ENCODE peak calls at places on chromosomes 5 and 9, in six cellular contexts. W is A549, B is ovary, V is sigmoid colon, S is body of pancreas, U is prostate gland. O is an unnamed sample.

GRCh38 chr9:3794005-3794404 is 268.2 kb upstream of the RFX3 start:
- DNase-seq in W (no peak), B (no peak), V (no peak), S (no peak), U (no peak), O (no peak)

GRCh38 chr5:130963798-130964197 is 201.3 kb downstream of the HINT1 start:
- DNase-seq in W (no peak), B (no peak), V (no peak), S (no peak), U (no peak), O (no peak)

GRCh38 chr5:67141644-67142043 is 55.0 kb downstream of the CD180 start:
- DNase-seq in W (no peak), B (no peak), V (no peak), S (no peak), U (no peak), O (no peak)

GRCh38 chr5:162209005-162209605 is 141.5 kb downstream of the GABRG2 start:
- DNase-seq in W (peak), B (no peak), V (no peak), S (peak), U (peak), O (no peak)

GRCh38 chr5:179342577-179342976 is 2.7 kb downstream of the ADAMTS2 start:
- DNase-seq in W (no peak), B (no peak), V (no peak), S (no peak), U (no peak), O (no peak)

GRCh38 chr5:126234563-126235195 is 188.5 kb upstream of the GRAMD2B start:
- DNase-seq in W (peak), B (no peak), V (no peak), S (no peak), U (no peak), O (no peak)

GRCh38 chr9:74942801-74943200 is 9.9 kb downstream of the C9orf40 start:
- DNase-seq in W (no peak), B (no peak), V (no peak), S (no peak), U (no peak), O (no peak)

GRCh38 chr9:25543806-25544205 is 134.4 kb downstream of the TUSC1 start:
- DNase-seq in W (no peak), B (no peak), V (no peak), S (no peak), U (no peak), O (no peak)

GRCh38 chr9:94623253-94623652 is 16.1 kb downstream of the FBP1 start:
- DNase-seq in W (peak), B (no peak), V (no peak), S (peak), U (no peak), O (no peak)

GRCh38 chr5:172010278-172010677 is 3.8 kb upstream of the FBXW11 start:
- DNase-seq in W (peak), B (no peak), V (no peak), S (no peak), U (no peak), O (no peak)

GRCh38 chr5:107450531-107450930 is 220.2 kb downstream of the EFNA5 start:
- DNase-seq in W (no peak), B (no peak), V (no peak), S (no peak), U (no peak), O (no peak)

GRCh38 chr5:10913846-10914245 is 152.8 kb upstream of the DAP start:
- DNase-seq in W (peak), B (no peak), V (no peak), S (peak), U (no peak), O (no peak)

GRCh38 chr5:154745349-154745748 is 9.8 kb upstream of the LARP1 start:
- DNase-seq in W (no peak), B (no peak), V (no peak), S (no peak), U (no peak), O (no peak)

GRCh38 chr9:136526625-136527066 is 19.2 kb downstream of the NOTCH1 start:
- DNase-seq in W (no peak), B (no peak), V (no peak), S (no peak), U (no peak), O (no peak)

GRCh38 chr5:6158974-6159863 is 219.1 kb downstream of the MED10 start:
- DNase-seq in W (peak), B (no peak), V (no peak), S (peak), U (no peak), O (no peak)

GRCh38 chr5:76473676-76474075 is 70.6 kb downstream of the IQGAP2 start:
- DNase-seq in W (no peak), B (no peak), V (no peak), S (no peak), U (no peak), O (no peak)

GRCh38 chr9:4143951-4144717 is 155.7 kb downstream of the GLIS3 start:
- DNase-seq in W (peak), B (no peak), V (no peak), S (no peak), U (no peak), O (no peak)

GRCh38 chr5:37208883-37209808 is 40.0 kb downstream of the CPLANE1 start:
- DNase-seq in W (no peak), B (peak), V (no peak), S (no peak), U (no peak), O (no peak)

GRCh38 chr5:1515921-1516571 is 7.7 kb downstream of the LPCAT1 start:
- DNase-seq in W (peak), B (peak), V (peak), S (peak), U (no peak), O (no peak)

GRCh38 chr5:115179959-115180709 is 10.4 kb upstream of the TRIM36 start:
- DNase-seq in W (peak), B (peak), V (no peak), S (no peak), U (no peak), O (no peak)

GRCh38 chr9:98657897-98658296 is 50.8 kb downstream of the GABBR2 start:
- DNase-seq in W (no peak), B (no peak), V (no peak), S (no peak), U (no peak), O (no peak)

GRCh38 chr9:112041536-112042243 is 133.4 kb downstream of the SUSD1 start:
- DNase-seq in W (peak), B (no peak), V (peak), S (peak), U (no peak), O (no peak)

GRCh38 chr5:31531888-31532710 is at the start of the genes C5orf22 and DROSHA:
- DNase-seq in W (peak), B (peak), V (peak), S (peak), U (peak), O (peak)
- TF ChIP-seq POLR2A in W (peak), B (no peak), V (peak), S (peak), U (peak), O (no peak)

GRCh38 chr9:134501266-134502181 is 140.1 kb upstream of the COL5A1 start:
- DNase-seq in W (no peak), B (no peak), V (peak), S (no peak), U (no peak), O (no peak)

GRCh38 chr9:134500931-134501265 is 140.7 kb upstream of the COL5A1 start:
- DNase-seq in W (no peak), B (no peak), V (peak), S (no peak), U (no peak), O (no peak)

GRCh38 chr9:134503301-134504105 is 138.1 kb upstream of the COL5A1 start:
- DNase-seq in W (no peak), B (no peak), V (peak), S (no peak), U (no peak), O (no peak)

GRCh38 chr9:134504106-134504385 is 137.6 kb upstream of the COL5A1 start:
- DNase-seq in W (no peak), B (no peak), V (no peak), S (no peak), U (no peak), O (no peak)

GRCh38 chr9:134502261-134503211 is 139.1 kb upstream of the COL5A1 start:
- DNase-seq in W (peak), B (peak), V (peak), S (peak), U (no peak), O (no peak)
- TF ChIP-seq CTCF in W (no peak), B (no peak), V (no peak), S (no peak), U (no peak), O (no peak)

DNA sequence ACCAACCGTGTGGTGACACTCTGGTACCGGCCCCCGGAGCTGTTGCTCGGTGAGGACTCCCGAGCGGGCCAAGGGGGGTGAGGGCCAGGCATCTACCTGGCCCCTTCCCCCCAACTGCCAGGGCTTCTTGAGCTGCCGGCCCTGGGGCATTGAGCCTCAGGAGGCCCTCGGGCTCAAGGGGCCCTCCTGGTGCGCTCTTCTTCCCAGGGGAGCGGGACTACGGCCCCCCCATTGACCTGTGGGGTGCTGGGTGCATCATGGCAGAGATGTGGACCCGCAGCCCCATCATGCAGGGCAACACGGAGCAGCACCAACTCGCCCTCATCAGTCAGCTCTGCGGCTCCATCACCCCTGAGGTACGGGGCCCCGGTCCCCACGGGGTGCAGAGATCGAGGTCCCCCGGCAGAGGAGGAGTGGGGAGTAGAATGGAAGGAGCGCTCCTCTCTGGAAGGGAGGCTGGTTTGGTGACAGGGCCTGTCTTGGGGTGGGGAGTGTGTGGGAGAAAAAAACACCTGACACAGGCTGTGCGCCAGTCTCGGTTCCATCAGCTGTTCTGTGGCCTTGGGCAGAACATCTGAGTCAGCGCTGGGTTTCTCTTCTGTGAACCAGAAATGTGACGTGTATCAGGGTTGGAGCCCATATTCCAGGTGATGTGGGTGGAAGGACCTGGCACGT is 2.6 kb downstream of the CDK9 start:
- DNase-seq in W (no peak), B (no peak), V (no peak), S (peak), U (no peak), O (no peak)
- TF ChIP-seq POLR2A in W (no peak), B (no peak), V (no peak), S (peak), U (no peak), O (no peak)

GRCh38 chr9:131641618-131642495 is 96.5 kb downstream of the PRRT1B start:
- DNase-seq in W (peak), B (no peak), V (peak), S (no peak), U (peak), O (no peak)
- TF ChIP-seq CTCF in W (no peak), B (no peak), V (no peak), S (no peak), U (no peak), O (no peak)

GRCh38 chr5:151068571-151069197 is 12.2 kb downstream of the TNIP1 start:
- DNase-seq in W (no peak), B (peak), V (no peak), S (no peak), U (no peak), O (no peak)
- TF ChIP-seq POLR2A in W (no peak), B (no peak), V (no peak), S (no peak), U (no peak), O (no peak)

GRCh38 chr9:27848315-27848714 is 275.0 kb upstream of the C9orf72 start:
- DNase-seq in W (no peak), B (no peak), V (no peak), S (no peak), U (no peak), O (no peak)

GRCh38 chr9:27853529-27853928 is 280.2 kb upstream of the C9orf72 start:
- DNase-seq in W (no peak), B (no peak), V (no peak), S (no peak), U (no peak), O (no peak)

GRCh38 chr9:27847818-27848217 is 274.5 kb upstream of the C9orf72 start:
- DNase-seq in W (no peak), B (no peak), V (no peak), S (no peak), U (no peak), O (no peak)

GRCh38 chr9:27856054-27856453 is 282.8 kb upstream of the C9orf72 start:
- DNase-seq in W (no peak), B (no peak), V (no peak), S (no peak), U (no peak), O (no peak)

GRCh38 chr9:27851858-27852257 is 278.6 kb upstream of the C9orf72 start:
- DNase-seq in W (no peak), B (no peak), V (no peak), S (no peak), U (no peak), O (no peak)
- TF ChIP-seq CTCF in W (no peak), B (no peak), V (no peak), S (no peak), U (no peak), O (no peak)

GRCh38 chr5:177390363-177391300 is 6.4 kb downstream of the SLC34A1 start:
- DNase-seq in W (peak), B (peak), V (peak), S (peak), U (peak), O (peak)

GRCh38 chr5:177388521-177389052 is 4.4 kb downstream of the SLC34A1 start:
- DNase-seq in W (no peak), B (no peak), V (no peak), S (no peak), U (no peak), O (no peak)

GRCh38 chr5:177387405-177387804 is 3.2 kb downstream of the SLC34A1 start:
- DNase-seq in W (no peak), B (no peak), V (no peak), S (no peak), U (no peak), O (no peak)

GRCh38 chr5:177386542-177386941 is 2.3 kb downstream of the SLC34A1 start:
- DNase-seq in W (no peak), B (no peak), V (no peak), S (no peak), U (peak), O (no peak)

DNA sequence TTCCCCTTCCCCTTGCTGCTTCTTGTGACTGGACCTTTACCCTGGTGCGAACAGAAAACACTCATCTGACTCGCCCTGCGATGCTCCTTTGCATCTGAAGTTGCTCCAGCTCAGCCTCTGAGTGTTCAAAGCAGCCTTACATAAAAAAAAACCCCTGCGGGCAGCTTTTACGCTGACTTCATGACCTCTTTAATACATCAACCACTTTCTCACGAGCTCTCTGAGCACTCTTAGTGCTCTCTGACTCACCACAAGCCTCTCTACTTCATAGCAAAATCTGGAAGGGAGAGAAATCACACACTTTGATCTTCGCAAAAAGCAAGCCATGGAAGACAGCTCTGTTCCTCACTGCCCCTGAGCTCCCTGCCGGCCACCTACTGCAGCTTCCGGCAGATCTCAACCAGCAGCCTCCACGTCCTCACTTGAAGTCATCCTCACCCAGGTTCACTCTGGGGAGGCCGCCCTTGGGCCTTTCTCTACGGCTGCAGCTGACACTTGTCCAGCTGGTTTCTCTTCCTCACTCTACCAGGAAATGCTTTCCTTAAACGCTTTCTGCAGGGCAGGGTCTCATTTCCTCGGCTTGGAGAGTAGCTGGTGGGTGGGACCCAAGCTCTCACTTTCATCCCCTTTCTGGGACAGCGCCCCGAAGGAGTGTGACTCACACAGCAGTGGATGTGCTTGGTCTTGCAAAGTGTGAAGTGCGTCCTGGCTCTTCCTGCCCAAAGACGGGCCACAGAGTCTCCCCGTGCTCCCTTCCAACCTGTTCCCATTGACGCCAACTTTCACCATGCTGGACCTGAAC is 5.3 kb downstream of the SLC34A1 start:
- DNase-seq in W (no peak), B (no peak), V (no peak), S (peak), U (peak), O (no peak)
- TF ChIP-seq POLR2A in W (no peak), B (no peak), V (no peak), S (no peak), U (peak), O (no peak)

O was measured in breast epithelium.